ENCODE peak calls at places on chromosome X, in nine cellular contexts. One of them, this sample, is unnamed. For H3K27me3, the result is how much of the 10 kb centered on the place peaks cover.

GRCh38 chrX:134572816-134573682 is 85.2 kb downstream of the PLAC1 start:
- DNase-seq in CD8-positive, alpha-beta T cell: no peak
- DNase-seq in uterus: no peak
- DNase-seq in BJ: no peak
- DNase-seq in CD4-positive, CD25-positive, alpha-beta regulatory T cell: no peak
- DNase-seq in left lung: no peak
- DNase-seq in dorsolateral prefrontal cortex: no peak
- DNase-seq in upper lobe of right lung: no peak
- DNase-seq in effector memory CD4-positive, alpha-beta T cell: no peak
- DNase-seq in this sample: peak

GRCh38 chrX:110310000-110310790 is 7.7 kb downstream of the AMMECR1 start:
- DNase-seq in dorsolateral prefrontal cortex: no peak
- DNase-seq in CD4-positive, CD25-positive, alpha-beta regulatory T cell: no peak
- DNase-seq in uterus: no peak
- DNase-seq in BJ: no peak
- DNase-seq in effector memory CD4-positive, alpha-beta T cell: no peak
- DNase-seq in upper lobe of right lung: no peak
- DNase-seq in left lung: no peak
- DNase-seq in CD8-positive, alpha-beta T cell: no peak
- DNase-seq in this sample: no peak

GRCh38 chrX:68699960-68700746 is 52.7 kb downstream of the STARD8 start:
- DNase-seq in dorsolateral prefrontal cortex: no peak
- DNase-seq in effector memory CD4-positive, alpha-beta T cell: no peak
- DNase-seq in left lung: no peak
- DNase-seq in CD8-positive, alpha-beta T cell: no peak
- DNase-seq in upper lobe of right lung: no peak
- DNase-seq in BJ: no peak
- DNase-seq in CD4-positive, CD25-positive, alpha-beta regulatory T cell: no peak
- DNase-seq in uterus: no peak
- DNase-seq in this sample: no peak

GRCh38 chrX:17984415-17984814 is 123.3 kb upstream of the RAI2 start:
- DNase-seq in uterus: no peak
- DNase-seq in effector memory CD4-positive, alpha-beta T cell: no peak
- DNase-seq in dorsolateral prefrontal cortex: no peak
- DNase-seq in BJ: no peak
- DNase-seq in upper lobe of right lung: no peak
- DNase-seq in CD4-positive, CD25-positive, alpha-beta regulatory T cell: no peak
- DNase-seq in CD8-positive, alpha-beta T cell: no peak
- DNase-seq in left lung: no peak
- DNase-seq in this sample: no peak

GRCh38 chrX:18354369-18355329 is at the start of gene SCML2:
- DNase-seq in CD8-positive, alpha-beta T cell: no peak
- DNase-seq in upper lobe of right lung: peak
- DNase-seq in BJ: no peak
- DNase-seq in dorsolateral prefrontal cortex: peak
- DNase-seq in CD4-positive, CD25-positive, alpha-beta regulatory T cell: peak
- DNase-seq in left lung: peak
- DNase-seq in uterus: peak
- DNase-seq in effector memory CD4-positive, alpha-beta T cell: no peak
- DNase-seq in this sample: no peak

GRCh38 chrX:40278340-40279090 is 180.8 kb upstream of the BCOR start:
- DNase-seq in CD4-positive, CD25-positive, alpha-beta regulatory T cell: peak
- DNase-seq in left lung: no peak
- DNase-seq in upper lobe of right lung: no peak
- DNase-seq in BJ: no peak
- DNase-seq in uterus: no peak
- DNase-seq in dorsolateral prefrontal cortex: no peak
- DNase-seq in CD8-positive, alpha-beta T cell: peak
- DNase-seq in effector memory CD4-positive, alpha-beta T cell: peak
- DNase-seq in this sample: no peak

GRCh38 chrX:107549504-107549903 is 78.8 kb upstream of the PRPS1 start:
- DNase-seq in effector memory CD4-positive, alpha-beta T cell: peak
- DNase-seq in uterus: no peak
- DNase-seq in CD8-positive, alpha-beta T cell: no peak
- DNase-seq in dorsolateral prefrontal cortex: no peak
- DNase-seq in BJ: no peak
- DNase-seq in upper lobe of right lung: no peak
- DNase-seq in left lung: no peak
- DNase-seq in CD4-positive, CD25-positive, alpha-beta regulatory T cell: peak
- DNase-seq in this sample: no peak

GRCh38 chrX:64394874-64395567 is at the start of gene MTMR8:
- DNase-seq in effector memory CD4-positive, alpha-beta T cell: peak
- DNase-seq in uterus: peak
- DNase-seq in CD4-positive, CD25-positive, alpha-beta regulatory T cell: peak
- DNase-seq in dorsolateral prefrontal cortex: peak
- DNase-seq in upper lobe of right lung: peak
- DNase-seq in BJ: no peak
- DNase-seq in CD8-positive, alpha-beta T cell: peak
- DNase-seq in left lung: peak
- DNase-seq in this sample: peak

GRCh38 chrX:115399306-115399705 is 109.8 kb downstream of the LUZP4 start:
- DNase-seq in upper lobe of right lung: no peak
- DNase-seq in CD8-positive, alpha-beta T cell: no peak
- DNase-seq in CD4-positive, CD25-positive, alpha-beta regulatory T cell: no peak
- DNase-seq in effector memory CD4-positive, alpha-beta T cell: no peak
- DNase-seq in left lung: no peak
- DNase-seq in BJ: no peak
- DNase-seq in dorsolateral prefrontal cortex: no peak
- DNase-seq in uterus: no peak
- DNase-seq in this sample: no peak

GRCh38 chrX:40282348-40282747 is 184.6 kb upstream of the BCOR start:
- DNase-seq in left lung: no peak
- DNase-seq in dorsolateral prefrontal cortex: no peak
- DNase-seq in BJ: no peak
- DNase-seq in effector memory CD4-positive, alpha-beta T cell: no peak
- DNase-seq in CD8-positive, alpha-beta T cell: no peak
- DNase-seq in uterus: no peak
- DNase-seq in CD4-positive, CD25-positive, alpha-beta regulatory T cell: no peak
- DNase-seq in upper lobe of right lung: no peak
- DNase-seq in this sample: no peak

GRCh38 chrX:104168127-104168526 is 1.9 kb downstream of the FAM199X start:
- DNase-seq in CD4-positive, CD25-positive, alpha-beta regulatory T cell: no peak
- DNase-seq in uterus: no peak
- DNase-seq in effector memory CD4-positive, alpha-beta T cell: no peak
- DNase-seq in upper lobe of right lung: no peak
- DNase-seq in CD8-positive, alpha-beta T cell: no peak
- DNase-seq in left lung: no peak
- DNase-seq in dorsolateral prefrontal cortex: no peak
- DNase-seq in BJ: no peak
- DNase-seq in this sample: no peak

GRCh38 chrX:72037601-72038000 is 94.1 kb downstream of the RTL5 start:
- DNase-seq in CD4-positive, CD25-positive, alpha-beta regulatory T cell: no peak
- DNase-seq in BJ: no peak
- DNase-seq in dorsolateral prefrontal cortex: no peak
- DNase-seq in effector memory CD4-positive, alpha-beta T cell: no peak
- DNase-seq in upper lobe of right lung: no peak
- DNase-seq in CD8-positive, alpha-beta T cell: no peak
- DNase-seq in left lung: no peak
- DNase-seq in uterus: no peak
- DNase-seq in this sample: no peak

GRCh38 chrX:108245462-108245861 is 153.9 kb downstream of the ATG4A start:
- DNase-seq in CD4-positive, CD25-positive, alpha-beta regulatory T cell: no peak
- DNase-seq in BJ: no peak
- DNase-seq in upper lobe of right lung: no peak
- DNase-seq in uterus: peak
- DNase-seq in CD8-positive, alpha-beta T cell: no peak
- DNase-seq in dorsolateral prefrontal cortex: no peak
- DNase-seq in left lung: no peak
- DNase-seq in effector memory CD4-positive, alpha-beta T cell: no peak
- DNase-seq in this sample: no peak

GRCh38 chrX:6313356-6313755 is 84.7 kb upstream of the NLGN4X start:
- DNase-seq in dorsolateral prefrontal cortex: no peak
- DNase-seq in effector memory CD4-positive, alpha-beta T cell: no peak
- DNase-seq in CD4-positive, CD25-positive, alpha-beta regulatory T cell: no peak
- DNase-seq in upper lobe of right lung: no peak
- DNase-seq in CD8-positive, alpha-beta T cell: no peak
- DNase-seq in uterus: no peak
- DNase-seq in BJ: no peak
- DNase-seq in left lung: no peak
- DNase-seq in this sample: no peak

GRCh38 chrX:21193196-21193595 is 181.0 kb upstream of the CNKSR2 start:
- DNase-seq in BJ: no peak
- DNase-seq in left lung: no peak
- DNase-seq in effector memory CD4-positive, alpha-beta T cell: no peak
- DNase-seq in upper lobe of right lung: no peak
- DNase-seq in CD8-positive, alpha-beta T cell: no peak
- DNase-seq in CD4-positive, CD25-positive, alpha-beta regulatory T cell: no peak
- DNase-seq in uterus: no peak
- DNase-seq in dorsolateral prefrontal cortex: no peak
- DNase-seq in this sample: no peak

GRCh38 chrX:40947276-40947675 is 138.0 kb upstream of the USP9X start:
- DNase-seq in CD8-positive, alpha-beta T cell: no peak
- DNase-seq in dorsolateral prefrontal cortex: no peak
- DNase-seq in upper lobe of right lung: no peak
- DNase-seq in uterus: no peak
- DNase-seq in BJ: no peak
- DNase-seq in effector memory CD4-positive, alpha-beta T cell: no peak
- DNase-seq in CD4-positive, CD25-positive, alpha-beta regulatory T cell: no peak
- DNase-seq in left lung: no peak
- DNase-seq in this sample: no peak

GRCh38 chrX:113929004-113929403 is 654.9 kb upstream of the HTR2C start:
- DNase-seq in effector memory CD4-positive, alpha-beta T cell: no peak
- DNase-seq in uterus: no peak
- DNase-seq in BJ: no peak
- DNase-seq in CD4-positive, CD25-positive, alpha-beta regulatory T cell: peak
- DNase-seq in dorsolateral prefrontal cortex: no peak
- DNase-seq in upper lobe of right lung: no peak
- DNase-seq in left lung: no peak
- DNase-seq in CD8-positive, alpha-beta T cell: no peak
- DNase-seq in this sample: no peak

GRCh38 chrX:42079968-42080367 is 156.6 kb upstream of the CASK start:
- DNase-seq in CD8-positive, alpha-beta T cell: no peak
- DNase-seq in left lung: no peak
- DNase-seq in effector memory CD4-positive, alpha-beta T cell: no peak
- DNase-seq in BJ: no peak
- DNase-seq in CD4-positive, CD25-positive, alpha-beta regulatory T cell: no peak
- DNase-seq in upper lobe of right lung: no peak
- DNase-seq in dorsolateral prefrontal cortex: no peak
- DNase-seq in uterus: no peak
- DNase-seq in this sample: no peak

GRCh38 chrX:151974336-151975227 is at the start of gene GABRE:
- DNase-seq in CD8-positive, alpha-beta T cell: no peak
- DNase-seq in dorsolateral prefrontal cortex: no peak
- DNase-seq in CD4-positive, CD25-positive, alpha-beta regulatory T cell: no peak
- DNase-seq in upper lobe of right lung: peak
- DNase-seq in BJ: no peak
- DNase-seq in left lung: peak
- DNase-seq in effector memory CD4-positive, alpha-beta T cell: no peak
- DNase-seq in uterus: peak
- DNase-seq in this sample: no peak

DNA sequence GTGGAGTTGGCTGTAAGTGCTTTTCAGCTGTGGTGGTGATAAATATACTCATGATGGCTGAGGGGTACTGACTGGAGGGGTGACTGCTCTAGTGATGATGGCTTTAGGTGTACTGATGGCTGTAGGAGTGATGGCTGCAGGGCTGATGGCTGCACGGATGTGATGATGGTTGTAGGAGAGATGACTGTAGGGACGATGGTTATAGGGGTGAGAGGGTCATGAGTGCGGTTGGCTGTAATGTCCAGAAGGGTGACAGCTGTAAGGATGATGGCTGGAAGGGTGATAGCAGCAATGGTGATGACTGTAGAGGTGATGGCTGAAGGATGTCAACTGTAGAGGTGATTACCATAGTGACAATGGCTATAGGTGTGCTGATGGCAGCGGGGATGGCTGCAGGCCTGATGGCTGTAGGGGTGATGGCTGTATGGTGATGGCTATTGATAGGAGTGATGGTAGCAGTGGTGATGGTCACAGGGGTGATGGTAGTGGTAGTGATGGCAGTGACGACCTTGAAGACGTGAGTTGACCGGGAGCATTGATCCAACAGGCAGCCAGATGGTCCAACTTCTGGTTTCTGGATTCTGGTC is 570 bp upstream of the SASH3 start:
- DNase-seq in CD8-positive, alpha-beta T cell: no peak
- DNase-seq in uterus: no peak
- DNase-seq in upper lobe of right lung: no peak
- DNase-seq in effector memory CD4-positive, alpha-beta T cell: no peak
- DNase-seq in left lung: no peak
- DNase-seq in dorsolateral prefrontal cortex: no peak
- DNase-seq in CD4-positive, CD25-positive, alpha-beta regulatory T cell: no peak
- DNase-seq in BJ: no peak
- DNase-seq in this sample: no peak
- H3K4me3 ChIP-seq in CD8-positive, alpha-beta T cell: peak
- H3K4me3 ChIP-seq in uterus: no peak
- H3K4me3 ChIP-seq in upper lobe of right lung: peak
- H3K4me3 ChIP-seq in effector memory CD4-positive, alpha-beta T cell: peak
- H3K4me3 ChIP-seq in left lung: no peak
- H3K4me3 ChIP-seq in dorsolateral prefrontal cortex: no peak
- H3K4me3 ChIP-seq in CD4-positive, CD25-positive, alpha-beta regulatory T cell: peak
- H3K4me3 ChIP-seq in BJ: no peak
- H3K4me3 ChIP-seq in this sample: no peak

DNA sequence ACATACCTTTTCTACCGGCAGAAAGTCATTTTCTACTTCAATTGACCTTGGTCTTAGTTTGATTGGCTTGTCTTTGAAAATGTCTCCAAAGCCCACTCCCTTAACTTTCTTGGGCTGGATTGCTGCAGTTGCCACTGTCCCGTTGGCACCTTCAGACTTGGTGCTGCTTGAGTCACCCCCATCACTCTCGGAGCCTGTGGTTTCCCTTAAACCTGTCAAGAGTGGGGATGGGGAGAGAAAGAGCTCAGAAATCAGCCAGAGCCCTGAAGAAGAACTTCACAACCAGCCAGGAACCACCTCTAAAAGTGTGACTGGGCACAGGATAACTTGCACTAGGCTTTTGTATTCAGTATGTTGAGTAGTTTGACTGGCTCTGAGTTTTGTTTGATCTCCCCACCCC is 168.5 kb upstream of the MAP3K15 start:
- DNase-seq in uterus: no peak
- DNase-seq in effector memory CD4-positive, alpha-beta T cell: peak
- DNase-seq in CD4-positive, CD25-positive, alpha-beta regulatory T cell: no peak
- DNase-seq in left lung: no peak
- DNase-seq in upper lobe of right lung: no peak
- DNase-seq in BJ: no peak
- DNase-seq in CD8-positive, alpha-beta T cell: no peak
- DNase-seq in dorsolateral prefrontal cortex: no peak
- DNase-seq in this sample: no peak
- H3K27me3 ChIP-seq in uterus: under half
- H3K27me3 ChIP-seq in effector memory CD4-positive, alpha-beta T cell: under half
- H3K27me3 ChIP-seq in CD4-positive, CD25-positive, alpha-beta regulatory T cell: under half
- H3K27me3 ChIP-seq in left lung: under half
- H3K27me3 ChIP-seq in upper lobe of right lung: under half
- H3K27me3 ChIP-seq in BJ: under half
- H3K27me3 ChIP-seq in CD8-positive, alpha-beta T cell: under half
- H3K27me3 ChIP-seq in dorsolateral prefrontal cortex: under half
- H3K27me3 ChIP-seq in this sample: under half

GRCh38 chrX:13167444-13168207 is 123.2 kb upstream of the FAM9C start:
- DNase-seq in effector memory CD4-positive, alpha-beta T cell: no peak
- DNase-seq in dorsolateral prefrontal cortex: no peak
- DNase-seq in left lung: no peak
- DNase-seq in upper lobe of right lung: no peak
- DNase-seq in CD8-positive, alpha-beta T cell: no peak
- DNase-seq in uterus: no peak
- DNase-seq in CD4-positive, CD25-positive, alpha-beta regulatory T cell: peak
- DNase-seq in BJ: no peak
- DNase-seq in this sample: no peak
- H3K4me3 ChIP-seq in effector memory CD4-positive, alpha-beta T cell: no peak
- H3K4me3 ChIP-seq in dorsolateral prefrontal cortex: no peak
- H3K4me3 ChIP-seq in left lung: no peak
- H3K4me3 ChIP-seq in upper lobe of right lung: no peak
- H3K4me3 ChIP-seq in CD8-positive, alpha-beta T cell: peak
- H3K4me3 ChIP-seq in uterus: no peak
- H3K4me3 ChIP-seq in CD4-positive, CD25-positive, alpha-beta regulatory T cell: peak
- H3K4me3 ChIP-seq in BJ: no peak
- H3K4me3 ChIP-seq in this sample: no peak

GRCh38 chrX:131073607-131074006 is 15.5 kb downstream of the ARHGAP36 start:
- DNase-seq in upper lobe of right lung: no peak
- DNase-seq in BJ: no peak
- DNase-seq in CD4-positive, CD25-positive, alpha-beta regulatory T cell: no peak
- DNase-seq in CD8-positive, alpha-beta T cell: no peak
- DNase-seq in uterus: no peak
- DNase-seq in left lung: no peak
- DNase-seq in effector memory CD4-positive, alpha-beta T cell: no peak
- DNase-seq in dorsolateral prefrontal cortex: no peak
- DNase-seq in this sample: no peak
- H3K27me3 ChIP-seq in upper lobe of right lung: under half
- H3K27me3 ChIP-seq in BJ: under half
- H3K27me3 ChIP-seq in CD4-positive, CD25-positive, alpha-beta regulatory T cell: under half
- H3K27me3 ChIP-seq in CD8-positive, alpha-beta T cell: under half
- H3K27me3 ChIP-seq in uterus: under half
- H3K27me3 ChIP-seq in left lung: half or more
- H3K27me3 ChIP-seq in effector memory CD4-positive, alpha-beta T cell: under half
- H3K27me3 ChIP-seq in dorsolateral prefrontal cortex: under half
- H3K27me3 ChIP-seq in this sample: under half

This sample was measured in RWPE2.